ENCODE peak calls at places on chromosome 10, in nine cellular contexts. S is adrenal gland, M is cardiac fibroblast, O is H1, X is heart left ventricle, W is B cell, N is GM12878, E is GM06990, U is tibial artery. T is an unnamed sample.
A peak's percentile ranks its signal among the peaks of the same experiment; 100 is the strongest.

GRCh38 chr10:80487791-80488538 is 33.9 kb downstream of the TSPAN14 start:
- DNase-seq in S (peak; percentile 38), M (no peak), O (no peak), X (peak; percentile 62), W (no peak), N (no peak), E (no peak), U (no peak), T (no peak)

GRCh38 chr10:21238717-21239116 is 286.8 kb downstream of the SKIDA1 start:
- DNase-seq in S (no peak), M (no peak), O (no peak), X (no peak), W (no peak), N (no peak), E (no peak), U (no peak), T (no peak)

GRCh38 chr10:48464871-48465736 is 139.8 kb downstream of the ARHGAP22 start:
- DNase-seq in S (no peak), M (no peak), O (peak; percentile 51), X (peak; percentile 79), W (no peak), N (no peak), E (no peak), U (no peak), T (peak; percentile 66)

GRCh38 chr10:84201244-84201606 is 6.9 kb downstream of the CDHR1 start:
- DNase-seq in S (no peak), M (no peak), O (no peak), X (no peak), W (no peak), N (no peak), E (no peak), U (no peak), T (no peak)

GRCh38 chr10:44765299-44765698 is 145.8 kb upstream of the TMEM72 start:
- DNase-seq in S (no peak), M (no peak), O (no peak), X (no peak), W (no peak), N (no peak), E (no peak), U (no peak), T (no peak)

GRCh38 chr10:130377986-130378545 is 241.9 kb downstream of the GLRX3 start:
- DNase-seq in S (no peak), M (no peak), O (no peak), X (no peak), W (no peak), N (no peak), E (no peak), U (no peak), T (no peak)

GRCh38 chr10:53111529-53111928 is 338.9 kb upstream of the MBL2 start:
- DNase-seq in S (no peak), M (no peak), O (no peak), X (no peak), W (no peak), N (no peak), E (peak; percentile 22), U (no peak), T (no peak)

GRCh38 chr10:117541909-117542705 is 439 bp upstream of the EMX2 start:
- DNase-seq in S (peak; percentile 11), M (peak; percentile 50), O (peak; percentile 87), X (no peak), W (no peak), N (no peak), E (no peak), U (peak; percentile 54), T (peak; percentile 88)

GRCh38 chr10:102580230-102580629 is 64.0 kb upstream of the TRIM8 start:
- DNase-seq in S (no peak), M (no peak), O (no peak), X (no peak), W (no peak), N (no peak), E (no peak), U (no peak), T (no peak)

GRCh38 chr10:124378271-124378670 is 40.5 kb downstream of the OAT start:
- DNase-seq in S (no peak), M (no peak), O (no peak), X (no peak), W (no peak), N (no peak), E (no peak), U (no peak), T (no peak)

GRCh38 chr10:43958071-43958432 is 309.4 kb upstream of the ZNF32 start:
- DNase-seq in S (peak; percentile 46), M (no peak), O (no peak), X (no peak), W (no peak), N (no peak), E (no peak), U (no peak), T (peak; percentile 49)

GRCh38 chr10:28332699-28333098 is 29.8 kb upstream of the MPP7 start:
- DNase-seq in S (no peak), M (no peak), O (no peak), X (no peak), W (no peak), N (no peak), E (no peak), U (no peak), T (no peak)

GRCh38 chr10:120011359-120012132 is 119.0 kb downstream of the SEC23IP start:
- DNase-seq in S (peak; percentile 41), M (no peak), O (peak; percentile 81), X (no peak), W (no peak), N (no peak), E (no peak), U (no peak), T (no peak)

DNA sequence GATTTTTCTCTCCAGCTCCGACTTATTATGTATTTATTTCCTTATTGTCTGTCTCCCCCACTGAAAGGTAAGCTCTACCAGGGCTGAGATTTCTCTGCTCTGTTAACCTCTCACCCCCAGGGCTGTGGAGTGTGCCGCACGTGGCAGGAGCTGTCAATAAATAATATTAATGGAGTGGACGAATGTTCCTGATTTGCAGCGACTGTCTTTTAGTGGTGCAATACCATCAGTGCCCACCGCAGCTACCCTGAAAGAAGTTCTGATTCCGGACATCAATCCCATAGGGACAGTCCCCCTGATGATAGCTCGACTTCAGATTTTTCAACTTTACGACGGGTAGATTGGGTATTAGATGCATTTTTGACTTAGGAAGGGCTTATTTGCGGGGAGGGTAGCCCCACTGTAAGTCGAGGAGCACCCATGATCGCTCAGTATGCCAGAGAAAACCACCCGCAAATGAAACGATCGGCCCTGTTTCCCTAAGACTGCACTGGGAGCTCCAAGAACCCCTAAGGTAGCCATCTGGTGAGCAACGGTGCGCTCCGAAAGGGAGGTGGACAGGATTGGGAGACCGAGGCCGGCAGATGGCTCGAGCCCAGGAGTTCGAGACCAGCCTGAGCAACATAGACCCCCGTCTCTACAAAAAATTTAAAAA is 986 bp upstream of the PPP2R2D start:
- DNase-seq in S (no peak), M (no peak), O (no peak), X (no peak), W (no peak), N (no peak), E (no peak), U (no peak), T (no peak)
- TF ChIP-seq CTCF in S (no peak), M (no peak), O (peak; percentile 1), X (no peak), W (no peak), N (no peak), E (no peak), U (no peak), T (peak; percentile 53)

GRCh38 chr10:101065479-101066145 is 3.8 kb downstream of the KAZALD1 start:
- DNase-seq in S (no peak), M (no peak), O (no peak), X (no peak), W (no peak), N (no peak), E (no peak), U (no peak), T (no peak)

GRCh38 chr10:101066146-101066889 is 4.5 kb downstream of the KAZALD1 start:
- DNase-seq in S (peak; percentile 51), M (peak; percentile 63), O (peak; percentile 76), X (peak; percentile 87), W (peak; percentile 80), N (no peak), E (peak; percentile 57), U (peak; percentile 75), T (no peak)

GRCh38 chr10:101067356-101068083 is 5.7 kb downstream of the KAZALD1 start:
- DNase-seq in S (peak; percentile 82), M (peak; percentile 86), O (peak; percentile 94), X (peak; percentile 71), W (peak; percentile 77), N (peak; percentile 44), E (peak; percentile 73), U (peak; percentile 76), T (peak; percentile 84)

GRCh38 chr10:101064415-101065030 is 2.7 kb downstream of the KAZALD1 start:
- DNase-seq in S (no peak), M (no peak), O (no peak), X (no peak), W (no peak), N (no peak), E (no peak), U (no peak), T (no peak)

GRCh38 chr10:101066890-101067355 is 5.1 kb downstream of the KAZALD1 start:
- DNase-seq in S (no peak), M (no peak), O (no peak), X (peak; percentile 38), W (no peak), N (no peak), E (no peak), U (no peak), T (no peak)
- TF ChIP-seq CTCF in S (no peak), M (no peak), O (no peak), X (no peak), W (no peak), N (no peak), E (no peak), U (no peak), T (no peak)

DNA sequence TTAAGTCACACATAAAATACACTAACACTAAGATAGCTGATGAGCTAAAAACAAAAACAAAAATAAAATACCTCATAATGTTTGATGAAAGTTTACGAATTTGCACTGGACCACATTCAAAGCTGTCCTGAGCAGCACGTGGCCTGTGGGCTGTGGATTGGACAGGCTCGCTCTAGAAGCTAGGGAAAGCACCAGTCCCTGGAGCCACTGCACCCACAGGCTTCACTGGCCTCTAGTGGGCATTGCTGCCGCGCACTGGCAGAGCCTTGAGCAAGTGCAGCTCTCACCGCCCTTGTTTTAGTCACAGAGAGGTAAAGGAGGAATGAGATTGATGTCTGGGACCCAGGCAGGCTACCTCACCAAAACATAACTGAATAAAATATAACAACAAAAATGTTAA is 67.6 kb downstream of the PAX2 start:
- DNase-seq in S (peak; percentile 5), M (no peak), O (no peak), X (no peak), W (no peak), N (no peak), E (no peak), U (no peak), T (no peak)
- TF ChIP-seq CTCF in S (no peak), M (no peak), O (peak; percentile 23), X (no peak), W (no peak), N (no peak), E (no peak), U (no peak), T (no peak)

GRCh38 chr10:127012071-127012768 is 107.0 kb downstream of the DOCK1 start:
- DNase-seq in S (no peak), M (no peak), O (no peak), X (no peak), W (no peak), N (no peak), E (no peak), U (no peak), T (no peak)
- TF ChIP-seq CTCF in S (no peak), M (no peak), O (no peak), X (no peak), W (no peak), N (no peak), E (no peak), U (no peak), T (no peak)

T was measured in type B pancreatic cell.